ENCODE peak calls at places on chromosomes 2 and 18, in six cellular contexts. F is iPS-NIHi11, Q is Calu3, R is left ventricle myocardium inferior, P is NCI-H2171, M is naive B cell. O is an unnamed sample.

GRCh38 chr18:31244737-31245432 is 73.1 kb upstream of the DSG1 start:
- DNase-seq in Q (no peak), M (no peak), F (no peak), P (no peak), R (no peak), O (no peak)

GRCh38 chr2:144674071-144674470 is 154.2 kb upstream of the ZEB2 start:
- DNase-seq in P (no peak), F (no peak), M (no peak), Q (no peak), R (no peak), O (no peak)

GRCh38 chr2:173349295-173349694 is 5.4 kb upstream of the CDCA7 start:
- DNase-seq in Q (no peak), P (no peak), F (no peak), R (no peak), M (no peak), O (no peak)

GRCh38 chr2:753123-753522 is 75.9 kb upstream of the TMEM18 start:
- DNase-seq in F (no peak), R (no peak), Q (no peak), P (no peak), M (no peak), O (no peak)

GRCh38 chr2:117853873-117854272 is 39.4 kb downstream of the DDX18 start:
- DNase-seq in R (no peak), M (no peak), P (no peak), F (no peak), Q (no peak), O (no peak)

GRCh38 chr18:23693849-23694248 is 4.6 kb downstream of the LAMA3 start:
- DNase-seq in R (no peak), M (no peak), Q (no peak), P (no peak), F (no peak), O (no peak)

GRCh38 chr18:65415167-65415566 is 335.6 kb upstream of the CDH7 start:
- DNase-seq in M (no peak), Q (no peak), P (no peak), R (no peak), F (peak), O (no peak)

GRCh38 chr2:224086226-224086911 is 47.3 kb upstream of the SERPINE2 start:
- DNase-seq in R (no peak), M (no peak), F (no peak), Q (peak), P (no peak), O (no peak)

GRCh38 chr2:198928026-198928425 is 529.7 kb downstream of the SATB2 start:
- DNase-seq in R (no peak), P (no peak), M (no peak), Q (no peak), F (no peak), O (no peak)

GRCh38 chr2:33598472-33599174 is 476 bp downstream of the FAM98A start:
- DNase-seq in R (no peak), M (no peak), Q (peak), P (no peak), F (peak), O (peak)

GRCh38 chr2:6538607-6539006 is 327.1 kb downstream of the CMPK2 start:
- DNase-seq in P (no peak), Q (no peak), F (no peak), M (no peak), R (no peak), O (no peak)

GRCh38 chr2:158664987-158665386 is 130.1 kb upstream of the DAPL1 start:
- DNase-seq in Q (no peak), R (no peak), P (no peak), M (no peak), F (no peak), O (no peak)

GRCh38 chr2:104434966-104435365 is 418.9 kb upstream of the POU3F3 start:
- DNase-seq in Q (no peak), R (no peak), M (no peak), P (no peak), F (no peak), O (no peak)

GRCh38 chr2:54360055-54360792 is 95.9 kb upstream of the SPTBN1 start:
- DNase-seq in Q (no peak), P (no peak), F (no peak), M (no peak), R (peak), O (peak)